ENCODE peak calls at places on chromosomes 5 and 9, in seven cellular contexts. D, S, V, Y, M, I and H are unnamed samples.
A peak's percentile ranks its signal among the peaks of the same experiment; 100 is the strongest.

GRCh38 chr9:77832647-77833046 is 184.5 kb upstream of the GNA14 start:
- DNase-seq in D (no peak), S (no peak), V (no peak), Y (no peak), M (no peak), I (no peak), H (no peak)

GRCh38 chr9:34378376-34379060 is 1.8 kb upstream of the MYORG start:
- DNase-seq in D (no peak), S (no peak), V (no peak), Y (no peak), M (no peak), I (no peak), H (no peak)

GRCh38 chr5:96868603-96869371 is 7.5 kb upstream of the ERAP2 start:
- DNase-seq in D (peak; percentile 83), S (no peak), V (no peak), Y (no peak), M (peak; percentile 67), I (peak; percentile 40), H (peak; percentile 48)

GRCh38 chr5:53411388-53411787 is 69.0 kb upstream of the FST start:
- DNase-seq in D (no peak), S (no peak), V (no peak), Y (no peak), M (no peak), I (no peak), H (no peak)

GRCh38 chr9:131167146-131167692 is 41.8 kb downstream of the NUP214 start:
- DNase-seq in D (no peak), S (no peak), V (no peak), Y (no peak), M (no peak), I (no peak), H (no peak)

GRCh38 chr9:69425402-69425801 is 100.4 kb downstream of the ENTREP1 start:
- DNase-seq in D (no peak), S (no peak), V (no peak), Y (no peak), M (no peak), I (no peak), H (no peak)

GRCh38 chr5:142627371-142628217 is 58.3 kb downstream of the FGF1 start:
- DNase-seq in D (no peak), S (no peak), V (no peak), Y (no peak), M (no peak), I (no peak), H (peak; percentile 46)

GRCh38 chr5:176776141-176776865 is 34.1 kb upstream of the UNC5A start:
- DNase-seq in D (no peak), S (no peak), V (no peak), Y (peak; percentile 32), M (no peak), I (no peak), H (no peak)

GRCh38 chr5:146213210-146213838 is 9.9 kb downstream of the RBM27 start:
- DNase-seq in D (peak; percentile 54), S (no peak), V (no peak), Y (no peak), M (peak; percentile 3), I (no peak), H (peak; percentile 28)

GRCh38 chr5:111603446-111603827 is 91.1 kb upstream of the STARD4 start:
- DNase-seq in D (no peak), S (no peak), V (no peak), Y (no peak), M (no peak), I (no peak), H (peak; percentile 89)

GRCh38 chr9:136235171-136235570 is 10.4 kb downstream of the QSOX2 start:
- DNase-seq in D (no peak), S (no peak), V (no peak), Y (no peak), M (no peak), I (no peak), H (no peak)

GRCh38 chr9:109119439-109120203 is at the start of gene TMEM245:
- DNase-seq in D (peak; percentile 99), S (peak; percentile 86), V (peak; percentile 97), Y (peak; percentile 97), M (peak; percentile 98), I (peak; percentile 93), H (peak; percentile 99)

GRCh38 chr5:1772634-1773033 is 27.0 kb downstream of the MRPL36 start:
- DNase-seq in D (peak; percentile 68), S (no peak), V (no peak), Y (no peak), M (peak; percentile 47), I (peak; percentile 28), H (peak; percentile 13)

GRCh38 chr9:105712773-105713172 is 18.4 kb downstream of the TMEM38B start:
- DNase-seq in D (no peak), S (no peak), V (no peak), Y (no peak), M (no peak), I (no peak), H (no peak)